ENCODE peak calls at places on chromosome 14, in five cellular contexts. L is GM12878, R is K562, E is HepG2, K is GM12891. Y is an unnamed sample.

GRCh38 chr14:94769413-94770250 is at the start of gene GSC:
- DNase-seq in L (no peak), R (no peak), E (no peak), K (no peak), Y (no peak)

GRCh38 chr14:25026476-25027137 is 23.3 kb downstream of the STXBP6 start:
- DNase-seq in L (peak; percentile 15), R (no peak), E (no peak), K (no peak), Y (no peak)

GRCh38 chr14:63362305-63362914 is 43.7 kb upstream of the GPHB5 start:
- DNase-seq in L (no peak), R (no peak), E (no peak), K (no peak), Y (no peak)

GRCh38 chr14:84929834-84930233 is 600.1 kb upstream of the FLRT2 start:
- DNase-seq in L (no peak), R (no peak), E (no peak), K (no peak), Y (no peak)

GRCh38 chr14:93331375-93332031 is 1.3 kb downstream of the BTBD7 start:
- DNase-seq in L (no peak), R (peak; percentile 25), E (no peak), K (no peak), Y (no peak)

GRCh38 chr14:103628221-103628683 is 759 bp upstream of the KLC1 start:
- DNase-seq in L (no peak), R (peak; percentile 75), E (no peak), K (no peak), Y (no peak)

GRCh38 chr14:72169521-72169920 is 237.3 kb downstream of the RGS6 start:
- DNase-seq in L (no peak), R (peak; percentile 1), E (no peak), K (no peak), Y (no peak)

GRCh38 chr14:102317564-102318248 is 1.8 kb upstream of the ZNF839 start:
- DNase-seq in L (no peak), R (peak; percentile 37), E (peak; percentile 71), K (no peak), Y (no peak)

GRCh38 chr14:47194051-47194450 is 481.4 kb downstream of the MDGA2 start:
- DNase-seq in L (no peak), R (no peak), E (no peak), K (no peak), Y (no peak)

GRCh38 chr14:32049361-32050103 is 27.6 kb upstream of the ARHGAP5 start:
- DNase-seq in L (no peak), R (no peak), E (no peak), K (no peak), Y (no peak)

GRCh38 chr14:59391388-59391787 is 73.8 kb downstream of the GPR135 start:
- DNase-seq in L (no peak), R (no peak), E (no peak), K (no peak), Y (no peak)

GRCh38 chr14:51691176-51691575 is 39.5 kb downstream of the FRMD6 start:
- DNase-seq in L (no peak), R (no peak), E (no peak), K (no peak), Y (no peak)

GRCh38 chr14:90607141-90607540 is 209.1 kb downstream of the TTC7B start:
- DNase-seq in L (no peak), R (no peak), E (no peak), K (no peak), Y (no peak)

GRCh38 chr14:51022769-51023168 is 72.1 kb downstream of the TRIM9 start:
- DNase-seq in L (no peak), R (no peak), E (no peak), K (no peak), Y (no peak)

GRCh38 chr14:93103392-93104080 is 12.2 kb downstream of the ITPK1 start:
- DNase-seq in L (peak; percentile 72), R (no peak), E (no peak), K (peak; percentile 82), Y (peak; percentile 86)

GRCh38 chr14:73824536-73824935 is 27.1 kb upstream of the PTGR2 start:
- DNase-seq in L (no peak), R (no peak), E (no peak), K (no peak), Y (no peak)

GRCh38 chr14:96088131-96088880 is 49.1 kb downstream of the C14orf132 start:
- DNase-seq in L (no peak), R (no peak), E (no peak), K (no peak), Y (no peak)

GRCh38 chr14:101072945-101073597 is 169.5 kb upstream of the RTL1 start:
- DNase-seq in L (no peak), R (peak; percentile 63), E (peak; percentile 77), K (no peak), Y (no peak)

GRCh38 chr14:30227436-30227835 is 299.8 kb upstream of the PRKD1 start:
- DNase-seq in L (no peak), R (no peak), E (no peak), K (no peak), Y (no peak)

GRCh38 chr14:72710212-72710611 is 183.7 kb downstream of the DPF3 start:
- DNase-seq in L (no peak), R (no peak), E (no peak), K (no peak), Y (no peak)

GRCh38 chr14:61403411-61403810 is 82.0 kb downstream of the PRKCH start:
- DNase-seq in L (peak; percentile 61), R (no peak), E (no peak), K (no peak), Y (no peak)

GRCh38 chr14:37544407-37544806 is 50.6 kb downstream of the FOXA1 start:
- DNase-seq in L (no peak), R (no peak), E (no peak), K (no peak), Y (no peak)

GRCh38 chr14:95518045-95518751 is 1.7 kb upstream of the SYNE3 start:
- DNase-seq in L (no peak), R (no peak), E (no peak), K (no peak), Y (no peak)

GRCh38 chr14:91341331-91342242 is 76.0 kb downstream of the CCDC88C start:
- DNase-seq in L (no peak), R (no peak), E (no peak), K (no peak), Y (no peak)

GRCh38 chr14:61101803-61102548 is 120.9 kb downstream of the SLC38A6 start:
- DNase-seq in L (no peak), R (peak; percentile 24), E (no peak), K (no peak), Y (no peak)

GRCh38 chr14:54669759-54670630 is 103.1 kb downstream of the SAMD4A start:
- DNase-seq in L (no peak), R (no peak), E (no peak), K (no peak), Y (no peak)
- TF ChIP-seq TAF1 in L (no peak), R (no peak), E (no peak), K (no peak), Y (no peak)

DNA sequence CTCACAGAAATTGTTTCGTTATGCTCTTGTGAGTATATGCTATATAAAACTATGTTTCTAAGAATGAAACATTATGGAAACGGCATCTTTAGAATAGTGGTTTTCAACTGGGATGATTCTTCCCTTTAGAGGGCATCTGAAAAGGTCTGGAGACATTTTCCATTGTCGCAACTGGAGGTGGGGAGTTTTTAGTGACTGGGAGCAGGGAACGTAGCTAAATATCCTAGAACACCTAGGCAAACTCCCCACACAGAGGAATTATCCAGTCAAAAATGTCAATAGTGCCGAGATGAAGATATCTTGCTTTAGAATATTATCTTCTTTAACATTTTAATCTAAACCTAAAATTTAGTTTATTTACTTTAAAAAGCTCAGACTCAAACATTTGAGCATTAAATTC is 486.1 kb upstream of the FOXG1 start:
- DNase-seq in L (no peak), R (no peak), E (no peak), K (no peak), Y (no peak)
- TF ChIP-seq POLR2A in L (no peak), R (no peak), E (no peak), K (no peak), Y (no peak)

GRCh38 chr14:104706733-104707628 is 17.0 kb upstream of the ADSS1 start:
- DNase-seq in L (no peak), R (no peak), E (no peak), K (no peak), Y (no peak)
- TF ChIP-seq TAF1 in L (no peak), R (no peak), E (no peak), K (no peak), Y (no peak)

DNA sequence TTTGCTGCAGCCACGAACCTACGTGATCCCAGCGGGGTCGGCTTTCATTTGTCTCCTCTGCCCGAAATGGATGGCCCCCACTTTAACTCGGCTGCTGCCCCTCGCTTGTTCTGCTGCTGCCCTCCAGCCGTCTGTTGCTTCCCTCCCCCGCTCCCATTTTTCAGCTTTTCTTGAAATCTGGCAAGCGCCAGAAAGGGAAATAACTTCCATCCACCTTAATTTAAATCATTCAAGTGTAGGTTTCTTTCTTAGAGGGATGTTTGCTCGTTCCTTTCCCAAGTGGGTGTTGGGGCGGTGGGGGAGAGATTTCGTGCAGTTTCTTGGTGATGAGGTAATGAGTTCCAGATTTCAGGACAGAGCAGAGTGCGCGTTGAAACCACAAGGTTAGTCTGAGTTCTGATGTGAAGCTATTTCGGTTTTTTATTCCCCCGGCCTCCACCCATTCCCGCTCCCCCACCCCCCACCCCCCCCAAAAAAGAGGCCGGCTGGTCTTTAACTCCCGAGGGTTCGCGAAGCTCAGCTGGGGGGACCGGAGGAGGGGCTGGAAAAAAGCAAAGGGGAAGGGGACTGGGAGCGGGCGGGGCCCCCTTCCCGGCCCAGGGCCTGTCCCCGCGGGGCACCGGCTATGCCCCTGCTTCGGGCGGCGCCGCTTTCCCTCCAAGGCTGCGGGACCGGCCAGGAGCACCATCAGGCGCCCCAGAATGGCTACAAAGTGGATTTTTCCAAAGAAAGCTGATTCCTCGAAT is 2.2 kb upstream of the ZFP36L1 start:
- DNase-seq in L (no peak), R (peak; percentile 57), E (no peak), K (no peak), Y (no peak)
- TF ChIP-seq POLR2A in L (peak; percentile 73), R (peak; percentile 21), E (peak; percentile 49), K (peak; percentile 62), Y (peak; percentile 53)

GRCh38 chr14:100056964-100057817 is 8.0 kb upstream of the EVL start:
- DNase-seq in L (no peak), R (peak; percentile 33), E (no peak), K (no peak), Y (peak; percentile 31)
- TF ChIP-seq TAF1 in L (no peak), R (no peak), E (no peak), K (no peak), Y (no peak)

Y was measured in GM12892.